ENCODE peak calls at places on chromosomes 5 and 9, in six cellular contexts. Y is DND-41, W is vagina, T is foreskin fibroblast, C is Peyer's patch, D is sigmoid colon. N is an unnamed sample.

GRCh38 chr9:105994970-105995369 is 300.6 kb downstream of the TMEM38B start:
- DNase-seq in Y (no peak), W (no peak), T (no peak), C (no peak), D (no peak), N (no peak)

GRCh38 chr5:120252839-120253238 is 211.3 kb upstream of the PRR16 start:
- DNase-seq in Y (no peak), W (no peak), T (peak; percentile 32), C (no peak), D (no peak), N (no peak)

GRCh38 chr9:114953917-114954316 is 23.5 kb upstream of the TNFSF8 start:
- DNase-seq in Y (no peak), W (no peak), T (peak; percentile 93), C (peak; percentile 48), D (no peak), N (no peak)

GRCh38 chr5:78920604-78921003 is 64.5 kb downstream of the ARSB start:
- DNase-seq in Y (no peak), W (no peak), T (peak; percentile 65), C (no peak), D (no peak), N (no peak)

GRCh38 chr5:122844136-122844915 is 1.1 kb upstream of the SNX24 start:
- DNase-seq in Y (no peak), W (no peak), T (peak; percentile 40), C (peak; percentile 53), D (no peak), N (no peak)

GRCh38 chr5:73126381-73126780 is 6.0 kb downstream of the TMEM171 start:
- DNase-seq in Y (no peak), W (no peak), T (no peak), C (no peak), D (no peak), N (no peak)

GRCh38 chr5:76649140-76649539 is 25.9 kb upstream of the F2RL2 start:
- DNase-seq in Y (no peak), W (no peak), T (no peak), C (no peak), D (no peak), N (no peak)

GRCh38 chr5:122864842-122865241 is 19.4 kb downstream of the SNX24 start:
- DNase-seq in Y (no peak), W (no peak), T (no peak), C (no peak), D (no peak), N (no peak)

GRCh38 chr5:72555871-72556270 is 48.7 kb upstream of the ZNF366 start:
- DNase-seq in Y (no peak), W (no peak), T (peak; percentile 34), C (no peak), D (no peak), N (no peak)

GRCh38 chr9:35828716-35829083 is at the start of gene FAM221B:
- DNase-seq in Y (no peak), W (no peak), T (no peak), C (peak; percentile 66), D (no peak), N (no peak)

GRCh38 chr9:36263662-36264061 is 5.4 kb upstream of the GNE start:
- DNase-seq in Y (no peak), W (no peak), T (peak; percentile 17), C (no peak), D (no peak), N (no peak)

GRCh38 chr9:37997636-37998374 is 71.2 kb downstream of the SHB start:
- DNase-seq in Y (no peak), W (no peak), T (peak; percentile 53), C (no peak), D (peak; percentile 86), N (no peak)

GRCh38 chr9:22528485-22528884 is 81.9 kb downstream of the DMRTA1 start:
- DNase-seq in Y (no peak), W (no peak), T (peak; percentile 1), C (no peak), D (no peak), N (no peak)

GRCh38 chr5:170252710-170253350 is 20.0 kb downstream of the C5orf58 start:
- DNase-seq in Y (no peak), W (no peak), T (peak; percentile 64), C (no peak), D (no peak), N (no peak)

GRCh38 chr5:179422213-179422839 is 77.1 kb upstream of the ADAMTS2 start:
- DNase-seq in Y (no peak), W (no peak), T (no peak), C (no peak), D (peak; percentile 49), N (no peak)

GRCh38 chr9:134360897-134361296 is 34.6 kb downstream of the RXRA start:
- DNase-seq in Y (no peak), W (no peak), T (no peak), C (peak; percentile 83), D (no peak), N (no peak)

GRCh38 chr5:165906879-165907278 is 2384.6 kb upstream of the WWC1 start:
- DNase-seq in Y (no peak), W (no peak), T (no peak), C (no peak), D (no peak), N (no peak)

GRCh38 chr5:60673329-60673728 is 26.6 kb downstream of the DEPDC1B start:
- DNase-seq in Y (no peak), W (no peak), T (no peak), C (no peak), D (no peak), N (no peak)

GRCh38 chr5:60672693-60673264 is 27.2 kb downstream of the DEPDC1B start:
- DNase-seq in Y (no peak), W (no peak), T (no peak), C (peak; percentile 80), D (no peak), N (no peak)

GRCh38 chr5:60671899-60672692 is 27.9 kb downstream of the DEPDC1B start:
- DNase-seq in Y (no peak), W (no peak), T (no peak), C (no peak), D (no peak), N (no peak)

GRCh38 chr5:60670764-60671163 is 29.2 kb downstream of the DEPDC1B start:
- DNase-seq in Y (no peak), W (no peak), T (no peak), C (no peak), D (no peak), N (no peak)

DNA sequence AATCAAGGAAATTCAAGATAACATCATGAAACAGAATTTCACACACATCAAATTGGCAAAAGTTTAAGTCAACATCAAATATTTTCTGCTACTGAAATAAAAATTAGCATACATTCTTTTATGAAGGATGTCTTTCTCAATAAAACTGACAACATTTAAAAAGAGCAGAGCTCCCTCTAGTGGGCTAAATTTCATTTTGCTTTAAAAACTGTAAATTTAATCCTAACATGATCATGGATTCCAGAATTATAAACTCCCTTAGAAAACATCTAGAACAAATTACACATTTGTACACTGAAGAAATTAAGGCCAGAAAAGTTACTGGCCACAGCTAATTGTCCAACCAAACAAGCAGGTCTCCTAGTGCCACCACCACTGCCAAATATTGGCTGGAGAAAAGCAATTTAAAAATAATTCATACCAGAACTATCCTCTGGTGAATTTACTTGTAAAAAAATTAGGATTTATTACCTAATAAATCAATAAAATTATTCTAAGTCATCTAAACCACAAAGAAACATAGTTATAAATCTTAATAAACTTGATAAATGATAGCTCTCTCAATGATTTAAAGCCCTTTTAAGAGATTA is 31.2 kb downstream of the DEPDC1B start:
- DNase-seq in Y (no peak), W (no peak), T (peak; percentile 58), C (no peak), D (no peak), N (no peak)
- TF ChIP-seq CTCF in Y (peak; percentile 66), W (peak; percentile 35), T (peak; percentile 37), C (peak; percentile 23), D (peak; percentile 31), N (peak; percentile 52)

GRCh38 chr5:157743163-157744054 is at the start of gene LSM11:
- DNase-seq in Y (peak; percentile 90), W (peak; percentile 91), T (peak; percentile 94), C (peak; percentile 96), D (peak; percentile 93), N (peak; percentile 44)

GRCh38 chr5:157744055-157745011 is 821 bp downstream of the LSM11 start:
- DNase-seq in Y (peak; percentile 32), W (no peak), T (peak; percentile 42), C (peak; percentile 53), D (no peak), N (no peak)

GRCh38 chr5:157747173-157747758 is 3.8 kb downstream of the LSM11 start:
- DNase-seq in Y (no peak), W (no peak), T (no peak), C (no peak), D (no peak), N (no peak)

GRCh38 chr5:157747766-157748700 is 4.5 kb downstream of the LSM11 start:
- DNase-seq in Y (no peak), W (no peak), T (peak; percentile 17), C (no peak), D (no peak), N (no peak)

GRCh38 chr5:157745041-157745456 is 1.5 kb downstream of the LSM11 start:
- DNase-seq in Y (no peak), W (no peak), T (no peak), C (no peak), D (no peak), N (no peak)
- H3K4me3 ChIP-seq in Y (no peak overlapping the region), W (peak overlapping the region; percentile 82), T (peak overlapping the region; percentile 51), C (no peak overlapping the region), D (peak overlapping the region; percentile 97), N (no peak overlapping the region)

DNA sequence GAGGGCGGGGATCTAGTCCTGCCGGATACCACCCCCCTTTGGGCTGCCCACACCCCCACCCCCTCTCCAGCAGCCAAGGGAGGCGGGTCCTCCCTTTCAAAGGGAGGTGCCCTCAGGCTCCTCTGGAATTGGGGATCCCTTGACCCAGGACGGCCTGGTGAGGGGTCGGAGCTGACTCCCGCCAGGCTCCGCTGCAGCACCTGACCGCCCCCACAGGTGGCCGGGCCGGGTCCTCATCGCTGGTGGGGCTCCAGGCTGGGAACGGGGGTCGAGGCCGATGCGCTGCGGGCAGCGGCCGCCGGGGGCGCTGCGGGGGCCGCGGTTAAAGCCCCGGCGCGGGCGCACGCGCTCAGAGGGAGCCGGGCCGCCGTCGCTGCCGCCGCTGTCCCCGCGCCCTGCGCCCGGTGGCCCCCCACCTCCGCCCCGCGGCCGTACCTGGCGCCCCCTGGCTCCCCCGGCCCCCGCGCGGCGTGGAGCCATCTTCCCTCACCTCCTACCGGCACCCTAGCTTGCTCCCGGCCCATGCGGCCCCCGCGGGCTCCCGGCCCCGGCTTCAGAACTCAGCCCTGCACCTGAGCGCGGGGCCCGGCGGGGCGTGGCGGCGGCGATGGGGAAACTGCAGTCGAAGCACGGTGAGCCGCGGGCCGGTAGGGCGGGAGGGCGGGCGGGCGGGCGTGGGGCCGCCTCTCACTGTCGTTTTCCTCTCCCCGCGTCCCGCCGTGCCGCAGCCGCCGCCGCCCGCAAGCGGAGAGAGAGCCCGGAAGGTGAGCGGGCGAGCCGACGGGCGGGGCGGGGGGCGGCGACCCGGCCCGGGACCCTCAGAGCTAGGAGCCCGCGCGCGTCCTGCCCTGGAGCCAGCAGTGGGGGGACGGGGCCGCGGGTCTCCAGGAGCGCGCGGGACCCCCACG is at the start of gene NKD2:
- DNase-seq in Y (peak; percentile 67), W (no peak), T (peak; percentile 45), C (peak; percentile 48), D (peak; percentile 67), N (no peak)
- TF ChIP-seq CTCF in Y (peak; percentile 82), W (peak; percentile 45), T (peak; percentile 28), C (peak; percentile 15), D (peak; percentile 59), N (peak; percentile 56)

DNA sequence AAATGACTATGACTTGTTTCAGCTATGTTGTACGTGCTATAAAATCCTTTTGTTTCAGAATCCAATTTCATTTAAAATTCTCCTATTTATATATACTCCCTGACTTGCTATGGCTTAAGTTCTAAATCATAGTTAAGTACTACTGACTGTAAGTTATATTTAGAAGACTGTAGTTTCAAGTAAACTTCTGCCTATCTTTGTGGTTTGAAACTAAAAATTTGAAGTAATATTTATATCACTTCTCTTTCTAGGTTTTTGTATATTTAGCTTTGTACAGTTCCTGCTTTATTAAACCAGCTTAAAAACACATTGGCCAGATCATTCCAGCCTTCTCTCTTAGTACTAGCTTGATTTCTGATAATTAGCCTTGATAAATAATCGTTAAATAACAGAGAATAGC is 196.3 kb downstream of the MLLT3 start:
- DNase-seq in Y (no peak), W (no peak), T (no peak), C (no peak), D (no peak), N (no peak)
- H3K4me3 ChIP-seq in Y (no peak overlapping the region), W (no peak overlapping the region), T (no peak overlapping the region), C (no peak overlapping the region), D (no peak overlapping the region), N (no peak overlapping the region)

N was measured in GM12864.